ENCODE peak calls at places on chromosomes 1 and 21, in five cellular contexts. C is ELF-1; L is GM12878; J is stimulated activated CD8-positive, alpha-beta memory T cell treated with anti-CD3 and anti-CD28 coated beads, Interleukin-15, amount 100 ng/mL, for 1 hour; V is RPMI8226. X is an unnamed sample.

GRCh38 chr1:153790282-153790995 is 15.2 kb downstream of the SLC27A3 start:
- DNase-seq in L (no peak), J (no peak), V (peak; percentile 42), C (no peak), X (no peak)

GRCh38 chr1:225896937-225897549 is 8.1 kb upstream of the LEFTY1 start:
- DNase-seq in J (peak; percentile 44), V (peak; percentile 94), L (peak; percentile 90), C (no peak), X (no peak)

GRCh38 chr21:35198004-35198403 is 148.9 kb upstream of the RUNX1 start:
- DNase-seq in L (no peak), J (no peak), V (no peak), C (no peak), X (no peak)

GRCh38 chr1:96472471-96472870 is 249.1 kb upstream of the PTBP2 start:
- DNase-seq in V (no peak), L (no peak), C (no peak), J (no peak), X (no peak)

GRCh38 chr21:37877888-37878684 is 38.2 kb downstream of the KCNJ6 start:
- DNase-seq in J (no peak), V (no peak), C (no peak), L (no peak), X (no peak)

GRCh38 chr1:23492132-23492720 is 8.2 kb upstream of the ASAP3 start:
- DNase-seq in J (no peak), C (no peak), V (no peak), L (no peak), X (no peak)

GRCh38 chr1:220153147-220153546 is 59.2 kb downstream of the IARS2 start:
- DNase-seq in L (no peak), C (no peak), J (no peak), V (no peak), X (no peak)

GRCh38 chr1:107939256-107939655 is 25.7 kb downstream of the VAV3 start:
- DNase-seq in C (no peak), J (no peak), L (no peak), V (no peak), X (no peak)

GRCh38 chr1:167927075-167927754 is 9.3 kb upstream of the DCAF6 start:
- DNase-seq in C (no peak), V (no peak), J (no peak), L (no peak), X (no peak)

GRCh38 chr1:46755121-46755520 is 36.2 kb upstream of the EFCAB14 start:
- DNase-seq in V (no peak), L (no peak), J (no peak), C (no peak), X (no peak)